ENCODE peak calls at places on chromosomes 2 and 18, in four cellular contexts. S, P, W and M are unnamed samples.

GRCh38 chr2:190867832-190868231 is 12.8 kb upstream of the GLS start:
- DNase-seq in S (no peak), P (no peak), W (no peak), M (no peak)

GRCh38 chr2:106159867-106160785 is 34.0 kb downstream of the UXS1 start:
- DNase-seq in S (no peak), P (no peak), W (no peak), M (no peak)

GRCh38 chr18:23133860-23134779 is 1.2 kb upstream of the CABLES1 start:
- DNase-seq in S (peak; percentile 58), P (peak; percentile 59), W (peak; percentile 71), M (peak; percentile 53)

GRCh38 chr2:206728277-206729199 is 10.3 kb upstream of the DYTN start:
- DNase-seq in S (no peak), P (no peak), W (no peak), M (peak; percentile 1)

GRCh38 chr18:9707381-9708056 is 582 bp upstream of the RAB31 start:
- DNase-seq in S (peak; percentile 32), P (no peak), W (no peak), M (no peak)

GRCh38 chr18:8778824-8779223 is 73.5 kb downstream of the MTCL1 start:
- DNase-seq in S (no peak), P (no peak), W (no peak), M (no peak)

GRCh38 chr2:121147766-121148165 is 137.2 kb downstream of the TFCP2L1 start:
- DNase-seq in S (no peak), P (no peak), W (no peak), M (no peak)

GRCh38 chr2:119809329-119810038 is 49.8 kb downstream of the PTPN4 start:
- DNase-seq in S (no peak), P (no peak), W (no peak), M (no peak)

GRCh38 chr2:238513346-238513745 is 86.6 kb downstream of the ASB1 start:
- DNase-seq in S (peak; percentile 53), P (no peak), W (peak; percentile 80), M (peak; percentile 42)

GRCh38 chr2:233409286-233409991 is 55.1 kb downstream of the DGKD start:
- DNase-seq in S (peak; percentile 38), P (no peak), W (peak; percentile 22), M (no peak)

GRCh38 chr2:85497944-85498630 is 40.9 kb upstream of the MAT2A start:
- DNase-seq in S (no peak), P (no peak), W (no peak), M (no peak)

GRCh38 chr2:40556739-40557138 is 104.8 kb upstream of the SLC8A1 start:
- DNase-seq in S (no peak), P (no peak), W (no peak), M (no peak)

GRCh38 chr2:10834300-10834699 is 21.7 kb upstream of the PDIA6 start:
- DNase-seq in S (no peak), P (no peak), W (no peak), M (no peak)

GRCh38 chr18:9814431-9814830 is 71.3 kb upstream of the TXNDC2 start:
- DNase-seq in S (no peak), P (no peak), W (no peak), M (no peak)

GRCh38 chr18:30175061-30175574 is 867.4 kb downstream of the DSC3 start:
- DNase-seq in S (no peak), P (no peak), W (no peak), M (no peak)

GRCh38 chr2:174341995-174342571 is 7.3 kb downstream of the SP9 start:
- DNase-seq in S (no peak), P (no peak), W (peak; percentile 63), M (no peak)

GRCh38 chr2:235665656-235666239 is 171.9 kb downstream of the AGAP1 start:
- DNase-seq in S (no peak), P (no peak), W (no peak), M (no peak)

GRCh38 chr2:119608553-119608952 is 64.3 kb downstream of the CFAP221 start:
- DNase-seq in S (no peak), P (no peak), W (no peak), M (no peak)

GRCh38 chr2:35946431-35946991 is 409.1 kb upstream of the CRIM1 start:
- DNase-seq in S (no peak), P (no peak), W (no peak), M (no peak)

GRCh38 chr2:22382439-22383169 is 1002.4 kb upstream of the KLHL29 start:
- DNase-seq in S (no peak), P (no peak), W (no peak), M (no peak)

GRCh38 chr2:20615466-20616241 is 35.2 kb downstream of the HS1BP3 start:
- DNase-seq in S (no peak), P (no peak), W (no peak), M (no peak)

GRCh38 chr2:67256892-67257291 is 140.2 kb upstream of the ETAA1 start:
- DNase-seq in S (no peak), P (no peak), W (no peak), M (no peak)

GRCh38 chr18:61948842-61949438 is 56.1 kb upstream of the RNF152 start:
- DNase-seq in S (no peak), P (no peak), W (no peak), M (no peak)

GRCh38 chr18:47397671-47398319 is 146.3 kb upstream of the SKOR2 start:
- DNase-seq in S (peak; percentile 44), P (no peak), W (peak; percentile 84), M (peak; percentile 8)

GRCh38 chr2:157267476-157267875 is 10.0 kb downstream of the GALNT5 start:
- DNase-seq in S (no peak), P (no peak), W (no peak), M (no peak)

GRCh38 chr2:13066673-13067072 is 349.9 kb downstream of the TRIB2 start:
- DNase-seq in S (no peak), P (no peak), W (no peak), M (no peak)

GRCh38 chr18:46301571-46301970 is 197.4 kb downstream of the HAUS1 start:
- DNase-seq in S (no peak), P (no peak), W (no peak), M (no peak)

GRCh38 chr2:175156534-175156933 is 11.5 kb downstream of the ATF2 start:
- DNase-seq in S (no peak), P (no peak), W (no peak), M (no peak)

GRCh38 chr18:59621027-59621426 is 76.2 kb downstream of the CCBE1 start:
- DNase-seq in S (no peak), P (no peak), W (peak; percentile 24), M (no peak)

GRCh38 chr2:85560812-85561279 is 447 bp downstream of the GGCX start:
- DNase-seq in S (no peak), P (no peak), W (no peak), M (no peak)

GRCh38 chr2:236535024-236535423 is 34.6 kb upstream of the ACKR3 start:
- DNase-seq in S (no peak), P (no peak), W (no peak), M (no peak)

GRCh38 chr2:237689569-237690131 is 62.3 kb downstream of the LRRFIP1 start:
- DNase-seq in S (no peak), P (no peak), W (no peak), M (no peak)

GRCh38 chr2:26623541-26624497 is 17.3 kb downstream of the CIB4 start:
- DNase-seq in S (no peak), P (no peak), W (no peak), M (no peak)

GRCh38 chr2:10910625-10911024 is 1.1 kb upstream of the KCNF1 start:
- DNase-seq in S (no peak), P (no peak), W (no peak), M (no peak)

GRCh38 chr2:169853041-169853668 is 25.9 kb downstream of the UBR3 start:
- DNase-seq in S (no peak), P (no peak), W (no peak), M (no peak)

GRCh38 chr2:56313541-56313940 is 129.8 kb downstream of the CCDC85A start:
- DNase-seq in S (no peak), P (no peak), W (no peak), M (no peak)

GRCh38 chr2:239391286-239392071 is 9.3 kb downstream of the HDAC4 start:
- DNase-seq in S (no peak), P (no peak), W (no peak), M (no peak)

GRCh38 chr18:8705280-8705940 is at the start of gene MTCL1:
- DNase-seq in S (no peak), P (no peak), W (peak; percentile 70), M (no peak)

DNA sequence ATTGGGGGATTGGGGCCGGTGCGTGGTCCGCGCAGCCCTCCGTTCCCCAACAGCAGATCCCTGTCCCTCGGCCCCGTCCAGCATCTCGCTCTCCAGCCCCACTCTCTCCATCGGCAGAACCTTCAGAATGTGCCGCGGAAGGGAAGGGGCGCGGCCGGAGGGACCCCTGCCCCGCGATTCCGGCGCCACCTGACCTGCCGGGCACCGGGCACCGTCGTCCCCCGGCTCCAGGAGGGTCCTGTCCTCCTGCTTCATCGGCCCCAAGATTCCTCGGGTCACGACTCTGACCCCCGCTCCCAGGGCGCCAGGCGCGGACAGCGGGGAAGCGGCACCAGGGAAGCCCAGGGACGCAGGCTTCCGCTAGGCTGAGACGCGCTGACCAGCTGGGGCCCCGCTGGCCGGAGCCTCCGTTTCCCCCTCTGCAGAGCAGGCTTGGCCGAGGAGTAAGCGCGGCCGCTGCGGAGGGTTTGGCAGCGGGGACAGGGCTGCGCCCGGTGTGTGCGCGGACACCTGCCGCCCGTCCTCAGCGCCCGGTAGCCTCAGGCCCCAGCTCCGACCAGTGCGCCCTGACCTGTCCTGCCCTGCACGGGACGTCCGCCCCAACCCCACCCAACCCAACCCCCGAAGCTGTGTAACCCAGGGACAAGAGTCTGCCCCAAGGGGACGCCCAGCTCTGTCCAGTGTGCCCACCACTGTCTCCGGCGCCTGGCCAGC is 16.8 kb upstream of the BOK start:
- DNase-seq in S (no peak), P (no peak), W (no peak), M (no peak)
- TF ChIP-seq EGR1 in S (no peak), P (no peak), W (no peak), M (no peak)

GRCh38 chr2:134625311-134625710 is 93.5 kb downstream of the TMEM163 start:
- DNase-seq in S (no peak), P (no peak), W (no peak), M (no peak)
- TF ChIP-seq SP1 in S (no peak), P (no peak), W (no peak), M (no peak)

DNA sequence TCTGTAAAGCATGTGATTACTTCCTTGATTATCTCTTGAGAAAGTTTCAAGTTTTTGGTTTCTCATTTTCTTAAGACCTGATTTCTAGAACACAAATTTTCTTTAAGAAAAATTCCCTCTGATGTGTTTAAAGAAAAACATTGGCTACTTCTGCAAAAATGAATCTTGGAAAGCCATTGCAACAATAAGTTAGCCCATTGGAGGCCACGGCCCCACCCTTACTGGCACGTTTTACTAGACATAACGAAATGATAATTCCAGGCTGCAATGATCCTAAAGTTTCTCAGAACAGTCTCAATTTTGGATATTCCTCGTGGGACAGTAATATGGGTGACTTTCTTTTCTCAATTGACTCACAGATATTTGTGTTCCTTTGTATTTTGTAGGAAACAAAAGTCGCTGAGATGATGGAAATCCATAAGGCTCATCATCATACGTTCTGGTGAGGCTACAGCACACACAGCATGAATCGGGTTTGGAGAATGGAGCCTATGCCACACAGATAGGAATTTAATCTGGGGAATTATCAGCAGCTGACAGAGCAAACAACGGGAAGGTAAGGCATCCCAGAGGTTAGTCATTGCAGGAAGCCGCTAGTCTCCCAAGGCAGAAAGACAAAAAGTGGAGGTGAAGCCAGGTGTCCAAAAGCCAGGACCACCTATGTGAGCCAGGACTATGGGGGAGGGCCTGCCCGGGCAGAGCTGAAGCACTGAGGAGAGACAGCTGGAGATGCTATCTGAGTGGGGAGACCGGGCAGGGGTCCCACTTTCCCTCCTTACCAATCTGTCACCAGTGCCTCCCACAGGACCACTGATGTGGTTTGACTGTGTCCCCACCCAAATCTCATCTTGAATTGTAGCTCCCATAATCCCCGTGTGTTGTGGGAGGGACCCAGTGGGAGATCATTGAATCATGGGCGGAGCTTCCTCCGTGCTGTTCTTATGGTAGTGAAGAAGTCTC is 35.9 kb downstream of the SOWAHC start:
- DNase-seq in S (no peak), P (no peak), W (no peak), M (no peak)
- TF ChIP-seq EGR1 in S (no peak), P (no peak), W (no peak), M (no peak)

GRCh38 chr2:38750011-38750792 is 959 bp downstream of the SRSF7 start:
- DNase-seq in S (peak; percentile 76), P (no peak), W (no peak), M (no peak)
- TF ChIP-seq SP1 in S (no peak), P (no peak), W (no peak), M (no peak)